ENCODE peak calls at places on chromosomes 13 and 19, in six cellular contexts. A, L, Q, I, G and P are unnamed samples.

GRCh38 chr19:47124937-47125668 is 5.5 kb upstream of the SAE1 start:
- DNase-seq in I (no peak), Q (peak), L (no peak), G (peak), A (peak), P (peak)

GRCh38 chr19:39438270-39438934 is 2.7 kb upstream of the RPS16 start:
- DNase-seq in G (no peak), A (no peak), L (no peak), Q (peak), I (no peak), P (no peak)

GRCh38 chr13:113015826-113016525 is 47.0 kb downstream of the MCF2L start:
- DNase-seq in G (no peak), I (no peak), A (no peak), L (no peak), Q (no peak), P (no peak)

GRCh38 chr19:40609561-40610395 is 8.6 kb downstream of the LTBP4 start:
- DNase-seq in I (peak), Q (peak), L (no peak), A (peak), G (peak), P (peak)

GRCh38 chr13:24459234-24459633 is 53.3 kb downstream of the PARP4 start:
- DNase-seq in I (peak), L (no peak), G (no peak), Q (no peak), A (peak), P (no peak)

GRCh38 chr13:48908381-48909087 is 67.2 kb upstream of the FNDC3A start:
- DNase-seq in I (no peak), A (no peak), G (no peak), Q (no peak), L (no peak), P (no peak)

GRCh38 chr19:48836089-48837017 is at the start of gene HSD17B14:
- DNase-seq in I (no peak), Q (no peak), G (no peak), L (peak), A (no peak), P (no peak)

GRCh38 chr19:39845621-39846175 is 481 bp downstream of the FBL start:
- DNase-seq in L (no peak), A (no peak), Q (no peak), I (no peak), G (peak), P (no peak)

GRCh38 chr13:102295316-102296048 is 106.4 kb downstream of the FGF14 start:
- DNase-seq in A (no peak), Q (no peak), G (no peak), L (no peak), I (no peak), P (no peak)

GRCh38 chr19:55440411-55441105 is 2.5 kb downstream of the SHISA7 start:
- DNase-seq in A (no peak), I (no peak), L (no peak), Q (no peak), G (peak), P (no peak)

GRCh38 chr13:35765387-35765786 is 288.9 kb upstream of the MAB21L1 start:
- DNase-seq in G (no peak), I (no peak), L (no peak), Q (no peak), A (no peak), P (no peak)

GRCh38 chr13:94712812-94713555 is 639 bp upstream of the SOX21 start:
- DNase-seq in Q (no peak), I (no peak), L (no peak), G (no peak), A (no peak), P (no peak)

GRCh38 chr19:18900700-18901502 is 4.9 kb upstream of the CERS1 start:
- DNase-seq in A (no peak), G (no peak), Q (no peak), L (no peak), I (no peak), P (no peak)

GRCh38 chr13:31431722-31432137 is 232.0 kb downstream of the B3GLCT start:
- DNase-seq in Q (peak), L (peak), I (no peak), G (peak), A (peak), P (peak)

GRCh38 chr19:34963531-34964406 is at the start of gene ZNF792:
- DNase-seq in I (no peak), L (peak), G (peak), Q (peak), A (peak), P (peak)

GRCh38 chr13:51590966-51591627 is 6.8 kb downstream of the WDFY2 start:
- DNase-seq in G (peak), A (no peak), Q (peak), L (no peak), I (no peak), P (no peak)

GRCh38 chr13:29763426-29764180 is 86.8 kb downstream of the UBL3 start:
- DNase-seq in I (no peak), Q (no peak), G (no peak), L (no peak), A (no peak), P (no peak)

GRCh38 chr19:14795078-14795721 is 16.8 kb upstream of the ADGRE2 start:
- DNase-seq in G (no peak), A (no peak), Q (no peak), L (no peak), I (no peak), P (no peak)

GRCh38 chr19:42108527-42109389 is 23.5 kb downstream of the POU2F2 start:
- DNase-seq in L (peak), Q (peak), I (peak), G (peak), A (peak), P (peak)

GRCh38 chr19:32887572-32887971 is 18.0 kb upstream of the SLC7A9 start:
- DNase-seq in A (no peak), Q (no peak), I (no peak), L (no peak), G (no peak), P (no peak)

GRCh38 chr13:98599502-98600328 is 22.8 kb upstream of the STK24 start:
- DNase-seq in Q (peak), A (no peak), L (no peak), G (no peak), I (no peak), P (no peak)

GRCh38 chr19:43575955-43576451 is 402 bp downstream of the PINLYP start:
- DNase-seq in L (no peak), A (no peak), G (no peak), Q (no peak), I (no peak), P (no peak)

GRCh38 chr19:39563408-39563807 is 23.4 kb upstream of the EID2 start:
- DNase-seq in I (no peak), A (no peak), L (peak), G (no peak), Q (no peak), P (no peak)

GRCh38 chr13:33208290-33208990 is 77.1 kb downstream of the STARD13 start:
- DNase-seq in A (no peak), Q (no peak), G (no peak), L (no peak), I (no peak), P (no peak)

GRCh38 chr19:34172661-34173144 is 399 bp downstream of the LSM14A start:
- DNase-seq in A (no peak), G (peak), Q (no peak), I (no peak), L (peak), P (peak)

GRCh38 chr19:50475101-50475568 is 1.2 kb upstream of the EMC10 start:
- DNase-seq in A (no peak), L (no peak), I (no peak), G (no peak), Q (no peak), P (no peak)

GRCh38 chr19:38952395-38953165 is 21.8 kb downstream of the MRPS12 start:
- DNase-seq in Q (peak), L (no peak), A (peak), I (no peak), G (peak), P (no peak)

GRCh38 chr19:16889429-16889882 is 657 bp downstream of the F2RL3 start:
- DNase-seq in A (no peak), Q (no peak), G (peak), L (no peak), I (no peak), P (no peak)

GRCh38 chr19:2546128-2547032 is 70.5 kb downstream of the GADD45B start:
- DNase-seq in I (no peak), Q (peak), A (no peak), L (no peak), G (no peak), P (no peak)

GRCh38 chr13:113410472-113411201 is 42.7 kb downstream of the ADPRHL1 start:
- DNase-seq in Q (peak), L (no peak), I (no peak), A (no peak), G (no peak), P (no peak)

GRCh38 chr13:46636451-46636850 is 83.5 kb downstream of the LRCH1 start:
- DNase-seq in G (no peak), L (no peak), A (no peak), Q (no peak), I (no peak), P (no peak)

GRCh38 chr13:98672947-98673545 is 79.4 kb downstream of the SLC15A1 start:
- DNase-seq in I (peak), A (peak), L (peak), G (peak), Q (peak), P (peak)

GRCh38 chr19:54253331-54254194 is 3.5 kb downstream of the LILRB5 start:
- DNase-seq in A (no peak), I (no peak), G (no peak), L (no peak), Q (no peak), P (no peak)

GRCh38 chr19:40519352-40520322 is 52.8 kb downstream of the SPTBN4 start:
- DNase-seq in A (no peak), Q (no peak), I (no peak), L (no peak), G (no peak), P (no peak)

GRCh38 chr19:45922281-45922680 is 7.7 kb upstream of the NANOS2 start:
- DNase-seq in L (peak), I (no peak), A (no peak), G (peak), Q (peak), P (no peak)

GRCh38 chr19:29321116-29321515 is 108.2 kb upstream of the UQCRFS1 start:
- DNase-seq in I (no peak), G (no peak), Q (no peak), L (no peak), A (no peak), P (no peak)

GRCh38 chr19:33434090-33434885 is 60.8 kb downstream of the CEBPG start:
- DNase-seq in Q (no peak), G (no peak), A (no peak), I (no peak), L (no peak), P (no peak)

GRCh38 chr19:30556230-30556711 is 184.1 kb downstream of the ZNF536 start:
- DNase-seq in G (no peak), L (no peak), Q (no peak), I (no peak), A (no peak), P (no peak)

DNA sequence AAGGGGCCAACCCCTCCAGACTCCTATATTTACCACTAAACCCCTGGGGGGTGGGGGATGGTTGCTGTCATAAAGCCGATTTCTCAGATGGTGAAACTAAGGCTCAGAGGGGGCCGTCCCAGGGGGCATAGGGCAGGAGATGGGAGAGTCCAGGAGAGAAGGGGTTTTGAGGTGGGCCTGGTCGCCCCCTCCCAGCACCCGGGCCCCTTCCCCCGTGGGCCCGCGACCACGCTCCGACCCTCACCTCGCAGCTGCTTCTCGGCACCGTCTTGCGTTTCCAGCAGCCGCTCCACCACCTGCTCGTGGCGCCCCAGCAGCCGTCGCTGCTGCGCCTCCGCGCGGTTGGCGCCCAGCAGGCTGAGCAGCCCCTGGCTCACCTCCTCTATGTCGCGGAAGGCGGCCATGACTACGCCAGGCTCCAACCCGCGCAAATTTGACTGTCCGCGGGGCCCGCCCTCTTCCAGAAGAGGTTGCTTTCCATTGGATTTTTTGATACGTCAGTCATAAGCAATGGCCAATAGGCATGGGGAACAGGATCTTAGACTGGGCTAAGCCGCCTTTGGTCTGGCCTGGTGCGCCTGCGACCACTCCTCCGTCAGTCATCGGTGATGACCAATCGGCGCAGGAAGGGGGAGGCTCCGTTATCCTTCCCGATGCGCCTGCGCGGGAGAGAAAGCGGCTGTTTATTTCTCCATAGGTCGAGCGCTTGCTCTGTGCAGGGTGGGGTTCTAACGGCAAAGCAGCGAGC is at the start of gene SPC24:
- DNase-seq in Q (peak), I (peak), G (peak), L (peak), A (peak), P (peak)
- TF ChIP-seq POLR2A in Q (peak), I (peak), G (peak), L (peak), A (peak), P (peak)

GRCh38 chr19:3573162-3573857 is 566 bp downstream of the HMG20B start:
- DNase-seq in Q (no peak), I (no peak), A (no peak), G (no peak), L (no peak), P (no peak)
- TF ChIP-seq TAF1 in Q (peak), I (no peak), A (no peak), G (peak), L (no peak), P (no peak)

DNA sequence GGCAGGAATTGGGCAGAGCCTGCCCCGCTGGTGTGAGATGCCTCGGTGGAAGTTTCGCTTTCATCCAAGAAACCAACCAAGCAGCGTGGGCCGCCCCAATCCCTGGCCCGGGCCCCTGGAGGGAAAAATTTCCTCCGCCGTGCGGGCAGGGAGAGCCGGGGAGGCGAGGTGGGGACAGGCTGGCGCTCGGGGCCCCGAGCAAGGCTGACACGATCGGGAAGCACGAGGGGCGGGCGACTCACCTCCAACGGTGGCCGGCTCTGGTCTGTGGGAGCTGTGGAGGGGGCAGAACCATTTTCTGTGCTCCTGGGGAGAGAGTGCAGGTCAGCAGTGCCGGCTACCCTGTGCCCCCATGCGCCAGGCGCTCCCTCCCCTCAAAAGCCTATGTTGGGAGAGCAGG is 11.0 kb downstream of the RNF126 start:
- DNase-seq in Q (no peak), G (no peak), A (no peak), L (no peak), I (no peak), P (no peak)
- TF ChIP-seq POLR2A in Q (no peak), G (no peak), A (no peak), L (no peak), I (no peak), P (no peak)

GRCh38 chr13:77425705-77426104 is 98.8 kb upstream of the MYCBP2 start:
- DNase-seq in Q (no peak), L (no peak), A (no peak), I (no peak), G (no peak), P (no peak)

GRCh38 chr13:77434289-77434688 is 101.2 kb upstream of the SCEL start:
- DNase-seq in I (no peak), L (no peak), Q (no peak), A (no peak), G (no peak), P (no peak)

GRCh38 chr13:77429320-77430142 is 102.6 kb upstream of the MYCBP2 start:
- DNase-seq in Q (no peak), G (no peak), I (peak), L (no peak), A (no peak), P (no peak)

GRCh38 chr13:77431449-77431848 is 104.1 kb upstream of the SCEL start:
- DNase-seq in L (no peak), G (no peak), A (no peak), I (peak), Q (no peak), P (no peak)

GRCh38 chr13:77430377-77430951 is 103.6 kb upstream of the MYCBP2 start:
- DNase-seq in L (no peak), G (no peak), I (peak), Q (no peak), A (no peak), P (no peak)
- TF ChIP-seq TAF1 in L (no peak), G (no peak), I (no peak), Q (no peak), A (no peak), P (no peak)